ENCODE peak calls at places on chromosomes 5 and 9, in six cellular contexts. R is lower lobe of right lung; W is activated T-cell treated with anti-CD3 and anti-CD28 coated beads, Interleukin-2, amount 50 U/mL, for 4 hours; V is pancreas; A is activated T-helper 17 cell treated with anti-CD3 and anti-CD28 coated beads, Interleukin-2, amount 50 U/mL, for 72 hours; N is CD8-positive, alpha-beta T cell. P is an unnamed sample.

GRCh38 chr5:139100825-139101224 is 97.3 kb downstream of the SIL1 start:
- ATAC-seq in R (no peak), W (no peak), V (no peak), A (peak), N (no peak), P (peak)

GRCh38 chr9:121700165-121700830 is 48.9 kb downstream of the DAB2IP start:
- ATAC-seq in R (peak), W (peak), V (peak), A (no peak), N (peak), P (peak)

GRCh38 chr5:98891591-98891990 is 37.2 kb downstream of the CHD1 start:
- ATAC-seq in R (no peak), W (no peak), V (no peak), A (no peak), N (no peak), P (no peak)

GRCh38 chr5:134964359-134965270 is 3.1 kb upstream of the CATSPER3 start:
- ATAC-seq in R (no peak), W (peak), V (no peak), A (peak), N (peak), P (no peak)

GRCh38 chr5:92962752-92963151 is 618.3 kb downstream of the NR2F1-AS1 start:
- ATAC-seq in R (no peak), W (no peak), V (no peak), A (no peak), N (no peak), P (no peak)

GRCh38 chr9:111131219-111131618 is 92.9 kb upstream of the LPAR1 start:
- ATAC-seq in R (no peak), W (no peak), V (peak), A (no peak), N (no peak), P (no peak)

GRCh38 chr5:76153271-76153670 is 70.1 kb downstream of the SV2C start:
- ATAC-seq in R (no peak), W (no peak), V (no peak), A (peak), N (no peak), P (no peak)

GRCh38 chr9:123713282-123713681 is 216.6 kb downstream of the DENND1A start:
- ATAC-seq in R (no peak), W (no peak), V (no peak), A (no peak), N (no peak), P (no peak)

GRCh38 chr9:127679506-127679905 is 27.3 kb upstream of the CFAP157 start:
- ATAC-seq in R (no peak), W (no peak), V (no peak), A (no peak), N (no peak), P (no peak)

GRCh38 chr5:152107225-152107624 is 182.6 kb upstream of the GLRA1 start:
- ATAC-seq in R (no peak), W (no peak), V (no peak), A (no peak), N (no peak), P (no peak)

GRCh38 chr5:93145019-93145418 is 436.0 kb downstream of the NR2F1-AS1 start:
- ATAC-seq in R (no peak), W (no peak), V (no peak), A (no peak), N (no peak), P (no peak)

GRCh38 chr5:33362915-33363314 is 77.8 kb upstream of the TARS1 start:
- ATAC-seq in R (peak), W (no peak), V (peak), A (no peak), N (no peak), P (peak)

GRCh38 chr9:33881635-33882034 is 64.7 kb downstream of the UBE2R2 start:
- ATAC-seq in R (no peak), W (peak), V (peak), A (peak), N (no peak), P (no peak)

GRCh38 chr5:118529361-118530154 is 458.8 kb downstream of the DTWD2 start:
- ATAC-seq in R (no peak), W (no peak), V (no peak), A (no peak), N (no peak), P (no peak)

GRCh38 chr5:113262674-113263073 is 172.1 kb downstream of the TSSK1B start:
- ATAC-seq in R (no peak), W (no peak), V (no peak), A (no peak), N (no peak), P (no peak)

GRCh38 chr9:134591573-134591981 is 50.0 kb upstream of the COL5A1 start:
- ATAC-seq in R (no peak), W (no peak), V (peak), A (no peak), N (no peak), P (no peak)

GRCh38 chr9:133227242-133227860 is 18.3 kb upstream of the OBP2B start:
- ATAC-seq in R (no peak), W (no peak), V (no peak), A (no peak), N (no peak), P (no peak)

GRCh38 chr9:20284601-20285289 is 337.6 kb downstream of the MLLT3 start:
- ATAC-seq in R (no peak), W (no peak), V (no peak), A (no peak), N (no peak), P (no peak)

GRCh38 chr5:168328804-168329203 is 37.4 kb downstream of the WWC1 start:
- ATAC-seq in R (peak), W (no peak), V (peak), A (no peak), N (no peak), P (no peak)

GRCh38 chr5:74237746-74238145 is 402.8 kb downstream of the ENC1 start:
- ATAC-seq in R (no peak), W (no peak), V (no peak), A (no peak), N (no peak), P (no peak)

GRCh38 chr5:136620016-136620419 is 254.7 kb upstream of the TRPC7 start:
- ATAC-seq in R (no peak), W (no peak), V (no peak), A (no peak), N (no peak), P (peak)

GRCh38 chr9:123555612-123556011 is 199.6 kb downstream of the CRB2 start:
- ATAC-seq in R (no peak), W (no peak), V (no peak), A (no peak), N (no peak), P (no peak)

GRCh38 chr5:35707659-35708058 is 90.0 kb downstream of the SPEF2 start:
- ATAC-seq in R (no peak), W (no peak), V (no peak), A (no peak), N (peak), P (no peak)

GRCh38 chr5:57482671-57483106 is at the start of gene ACTBL2:
- ATAC-seq in R (peak), W (no peak), V (no peak), A (no peak), N (no peak), P (peak)

GRCh38 chr9:76630916-76631315 is 133.3 kb upstream of the PCA3 start:
- ATAC-seq in R (no peak), W (no peak), V (no peak), A (no peak), N (no peak), P (no peak)